ENCODE peak calls at places on chromosomes 1 and 21, in five cellular contexts. E is suprapubic skin, O is WTC11, S is PC-3, H is sigmoid colon. R is an unnamed sample.

GRCh38 chr1:161013104-161013590 is 7.8 kb downstream of the F11R start:
- DNase-seq in E (no peak), O (no peak), S (peak; percentile 29), H (no peak), R (no peak)

GRCh38 chr1:40308036-40308727 is 8.9 kb downstream of the COL9A2 start:
- DNase-seq in E (no peak), O (no peak), S (no peak), H (no peak), R (no peak)

GRCh38 chr1:229514578-229515275 is 6.6 kb upstream of the NUP133 start:
- DNase-seq in E (peak; percentile 71), O (peak; percentile 59), S (peak; percentile 82), H (peak; percentile 73), R (peak; percentile 63)

GRCh38 chr1:180881806-180882509 is 30.7 kb upstream of the KIAA1614 start:
- DNase-seq in E (no peak), O (no peak), S (peak; percentile 51), H (no peak), R (no peak)

GRCh38 chr1:156747737-156748669 is 3.5 kb downstream of the HDGF start:
- DNase-seq in E (no peak), O (no peak), S (no peak), H (no peak), R (no peak)

GRCh38 chr21:45404726-45405270 is at the start of gene COL18A1:
- DNase-seq in E (no peak), O (peak; percentile 77), S (peak; percentile 43), H (peak; percentile 85), R (peak; percentile 71)

GRCh38 chr1:248856176-248856575 is 2.7 kb downstream of the ZNF692 start:
- DNase-seq in E (no peak), O (no peak), S (no peak), H (no peak), R (no peak)

GRCh38 chr1:10968411-10968826 is 44.0 kb upstream of the TARDBP start:
- DNase-seq in E (no peak), O (no peak), S (peak; percentile 4), H (no peak), R (no peak)

GRCh38 chr21:33901421-33902288 is 13.9 kb downstream of the ATP5PO start:
- DNase-seq in E (no peak), O (peak; percentile 66), S (peak; percentile 55), H (peak; percentile 73), R (peak; percentile 62)

GRCh38 chr1:33140153-33141149 is 41.4 kb downstream of the TRIM62 start:
- DNase-seq in E (no peak), O (no peak), S (peak; percentile 18), H (no peak), R (no peak)

GRCh38 chr1:179129702-179130473 is 48.0 kb downstream of the TOR3A start:
- DNase-seq in E (no peak), O (no peak), S (no peak), H (no peak), R (no peak)

GRCh38 chr1:234170622-234171021 is 202.6 kb upstream of the COA6 start:
- DNase-seq in E (no peak), O (no peak), S (no peak), H (no peak), R (no peak)

GRCh38 chr1:3858231-3858981 is 1.1 kb downstream of the DFFB start:
- DNase-seq in E (no peak), O (no peak), S (peak; percentile 51), H (no peak), R (peak; percentile 18)

GRCh38 chr1:117592155-117592554 is 13.7 kb upstream of the TENT5C start:
- DNase-seq in E (peak; percentile 49), O (no peak), S (no peak), H (no peak), R (no peak)

GRCh38 chr1:233627376-233627775 is 13.5 kb downstream of the KCNK1 start:
- DNase-seq in E (no peak), O (no peak), S (peak; percentile 23), H (no peak), R (no peak)

GRCh38 chr1:231162300-231162969 is 577 bp downstream of the TRIM67 start:
- DNase-seq in E (no peak), O (peak; percentile 69), S (no peak), H (no peak), R (peak; percentile 66)

GRCh38 chr21:28283652-28284490 is 708.8 kb downstream of the LTN1 start:
- DNase-seq in E (no peak), O (no peak), S (peak; percentile 34), H (no peak), R (no peak)

GRCh38 chr1:236810018-236810417 is 14.9 kb downstream of the MTR start:
- DNase-seq in E (no peak), O (no peak), S (no peak), H (no peak), R (no peak)

GRCh38 chr1:215421772-215422171 is 145.3 kb upstream of the KCTD3 start:
- DNase-seq in E (no peak), O (no peak), S (peak; percentile 88), H (no peak), R (no peak)

GRCh38 chr1:53592521-53592982 is 133.4 kb downstream of the DMRTB1 start:
- DNase-seq in E (peak; percentile 56), O (peak; percentile 47), S (peak; percentile 76), H (peak; percentile 62), R (no peak)

GRCh38 chr1:228149341-228150020 is at the start of gene GJC2:
- DNase-seq in E (peak; percentile 75), O (peak; percentile 38), S (no peak), H (peak; percentile 90), R (no peak)

GRCh38 chr1:23177438-23178380 is 9.1 kb upstream of the LUZP1 start:
- DNase-seq in E (peak; percentile 88), O (peak; percentile 82), S (peak; percentile 67), H (peak; percentile 91), R (peak; percentile 94)

GRCh38 chr1:79391896-79392295 is 385.4 kb upstream of the ADGRL4 start:
- DNase-seq in E (no peak), O (no peak), S (peak; percentile 78), H (no peak), R (no peak)

GRCh38 chr1:226378071-226378470 is 29.8 kb downstream of the PARP1 start:
- DNase-seq in E (no peak), O (no peak), S (no peak), H (no peak), R (no peak)

GRCh38 chr1:208997726-208998312 is 585.7 kb upstream of the CAMK1G start:
- DNase-seq in E (no peak), O (no peak), S (peak; percentile 72), H (no peak), R (no peak)

GRCh38 chr21:34074283-34075098 is 1.1 kb downstream of the MRPS6 start:
- DNase-seq in E (no peak), O (peak; percentile 31), S (peak; percentile 32), H (no peak), R (peak; percentile 21)

GRCh38 chr1:29698033-29698432 is 461.7 kb downstream of the PTPRU start:
- DNase-seq in E (no peak), O (peak; percentile 70), S (peak; percentile 85), H (no peak), R (peak; percentile 62)

GRCh38 chr1:42658880-42659337 is 686 bp downstream of the PPIH start:
- DNase-seq in E (no peak), O (no peak), S (no peak), H (no peak), R (no peak)

GRCh38 chr1:117166076-117166475 is 44.5 kb upstream of the TRIM45 start:
- DNase-seq in E (no peak), O (no peak), S (peak; percentile 93), H (no peak), R (no peak)

GRCh38 chr1:91148641-91149069 is 126.8 kb upstream of the ZNF644 start:
- DNase-seq in E (no peak), O (no peak), S (no peak), H (no peak), R (no peak)

GRCh38 chr1:174408142-174408541 is 39.6 kb upstream of the GPR52 start:
- DNase-seq in E (no peak), O (no peak), S (no peak), H (no peak), R (no peak)

GRCh38 chr1:11550664-11551283 is 71.8 kb downstream of the DISP3 start:
- DNase-seq in E (no peak), O (peak; percentile 90), S (peak; percentile 81), H (no peak), R (peak; percentile 82)

GRCh38 chr1:19344372-19344810 is 32.3 kb downstream of the SLC66A1 start:
- DNase-seq in E (no peak), O (peak; percentile 81), S (peak; percentile 50), H (peak; percentile 84), R (peak; percentile 73)
- TF ChIP-seq CTCF in E (peak; percentile 94), O (peak; percentile 94), S (peak; percentile 86), H (peak; percentile 92), R (peak; percentile 78)

GRCh38 chr1:1861339-1861730 is 29.6 kb downstream of the GNB1 start:
- DNase-seq in E (no peak), O (no peak), S (no peak), H (no peak), R (no peak)

GRCh38 chr1:1862905-1863547 is 27.9 kb downstream of the GNB1 start:
- DNase-seq in E (no peak), O (no peak), S (no peak), H (no peak), R (no peak)

GRCh38 chr1:1857096-1857703 is 33.7 kb downstream of the GNB1 start:
- DNase-seq in E (no peak), O (no peak), S (no peak), H (no peak), R (no peak)

GRCh38 chr1:1853593-1854257 is 37.2 kb downstream of the GNB1 start:
- DNase-seq in E (no peak), O (no peak), S (peak; percentile 80), H (no peak), R (no peak)

GRCh38 chr1:1858382-1859086 is 32.4 kb downstream of the GNB1 start:
- DNase-seq in E (peak; percentile 86), O (peak; percentile 28), S (peak; percentile 76), H (peak; percentile 88), R (peak; percentile 32)
- TF ChIP-seq CTCF in E (peak; percentile 39), O (no peak), S (peak; percentile 71), H (no peak), R (no peak)

DNA sequence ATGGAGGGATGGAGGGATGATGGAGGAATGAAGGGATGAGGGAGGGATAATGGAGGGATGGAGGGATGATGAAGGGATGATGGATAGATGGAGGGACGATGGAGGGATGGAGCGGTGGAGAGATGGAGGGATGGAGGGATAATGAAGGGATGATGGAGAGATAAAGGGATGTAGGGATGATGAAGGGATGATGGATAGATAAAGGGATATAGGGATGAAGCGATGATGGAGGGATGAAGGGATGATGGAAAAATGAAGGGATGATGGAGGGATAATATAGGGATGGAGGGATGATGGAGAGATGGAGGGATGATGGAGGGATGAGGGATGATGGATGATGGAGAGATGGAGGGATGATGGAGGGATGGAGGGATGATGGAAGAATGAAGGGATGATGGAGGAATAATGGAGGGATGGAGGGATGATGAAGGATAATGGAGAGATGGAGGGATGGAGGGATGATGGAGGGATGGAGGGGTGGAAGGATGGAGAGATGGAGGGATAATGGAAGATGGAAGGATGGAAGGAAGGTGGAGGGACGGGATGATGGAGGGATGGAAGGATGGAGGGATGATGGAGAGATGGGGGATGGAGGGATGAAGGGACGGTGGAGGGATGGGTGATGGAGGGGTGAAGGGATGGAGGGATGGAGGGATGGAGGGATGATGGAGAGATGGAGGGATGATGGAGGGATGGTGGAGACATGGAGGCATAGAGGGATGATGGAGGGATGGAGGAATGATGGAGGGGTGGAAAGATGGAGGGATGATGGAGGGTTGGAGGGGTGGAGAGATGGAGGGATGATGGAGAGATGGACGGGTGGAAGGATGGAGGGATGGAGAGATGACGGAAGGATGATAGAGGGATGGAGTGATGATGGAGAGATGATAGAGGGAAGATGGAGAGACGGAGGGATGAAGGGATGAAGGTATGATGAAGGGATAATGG is 62.0 kb downstream of the KCNAB2 start:
- DNase-seq in E (no peak), O (no peak), S (no peak), H (no peak), R (no peak)
- TF ChIP-seq CTCF in E (no peak), O (peak; percentile 11), S (no peak), H (no peak), R (no peak)

GRCh38 chr21:32492376-32492775 is 79.9 kb downstream of the EVA1C start:
- DNase-seq in E (no peak), O (no peak), S (no peak), H (no peak), R (no peak)
- TF ChIP-seq CTCF in E (no peak), O (no peak), S (no peak), H (no peak), R (no peak)

R was measured in endothelial cell.